ENCODE peak calls at places on chromosome 11, in six cellular contexts. One of them, this sample, is unnamed.

GRCh38 chr11:76850815-76851214 is 9.9 kb upstream of the ACER3 start:
- ATAC-seq in HCT116: no peak
- ATAC-seq in HepG2: no peak
- ATAC-seq in K562: no peak
- ATAC-seq in GM12878: no peak
- ATAC-seq in upper lobe of left lung: no peak
- ATAC-seq in this sample: peak

GRCh38 chr11:32817181-32817842 is 12.4 kb upstream of the PRRG4 start:
- ATAC-seq in HCT116: no peak
- ATAC-seq in upper lobe of left lung: no peak
- ATAC-seq in HepG2: no peak
- ATAC-seq in K562: no peak
- ATAC-seq in GM12878: no peak
- ATAC-seq in this sample: no peak

GRCh38 chr11:93198221-93198650 is 445 bp upstream of the SLC36A4 start:
- ATAC-seq in K562: no peak
- ATAC-seq in HCT116: no peak
- ATAC-seq in upper lobe of left lung: no peak
- ATAC-seq in GM12878: no peak
- ATAC-seq in HepG2: no peak
- ATAC-seq in this sample: no peak

GRCh38 chr11:65452806-65453490 is 30.4 kb downstream of the NEAT1 start:
- ATAC-seq in upper lobe of left lung: peak
- ATAC-seq in K562: no peak
- ATAC-seq in HCT116: no peak
- ATAC-seq in GM12878: no peak
- ATAC-seq in HepG2: no peak
- ATAC-seq in this sample: peak

GRCh38 chr11:102384419-102385052 is 37.5 kb downstream of the BIRC2 start:
- ATAC-seq in upper lobe of left lung: no peak
- ATAC-seq in GM12878: no peak
- ATAC-seq in HepG2: no peak
- ATAC-seq in HCT116: no peak
- ATAC-seq in K562: peak
- ATAC-seq in this sample: no peak

GRCh38 chr11:46305295-46305694 is 27.8 kb downstream of the CREB3L1 start:
- ATAC-seq in GM12878: no peak
- ATAC-seq in K562: peak
- ATAC-seq in upper lobe of left lung: no peak
- ATAC-seq in HCT116: no peak
- ATAC-seq in HepG2: peak
- ATAC-seq in this sample: no peak

GRCh38 chr11:2178906-2179494 is 7.4 kb upstream of the TH start:
- ATAC-seq in K562: no peak
- ATAC-seq in HCT116: peak
- ATAC-seq in HepG2: no peak
- ATAC-seq in upper lobe of left lung: no peak
- ATAC-seq in GM12878: no peak
- ATAC-seq in this sample: no peak

GRCh38 chr11:102208835-102209234 is 98.6 kb downstream of the YAP1 start:
- ATAC-seq in K562: no peak
- ATAC-seq in HepG2: no peak
- ATAC-seq in GM12878: no peak
- ATAC-seq in HCT116: no peak
- ATAC-seq in upper lobe of left lung: no peak
- ATAC-seq in this sample: no peak

GRCh38 chr11:44611687-44612437 is 46.4 kb downstream of the CD82 start:
- ATAC-seq in HCT116: no peak
- ATAC-seq in GM12878: peak
- ATAC-seq in HepG2: no peak
- ATAC-seq in upper lobe of left lung: no peak
- ATAC-seq in K562: no peak
- ATAC-seq in this sample: peak

GRCh38 chr11:33722579-33723234 is 13.5 kb downstream of the CD59 start:
- ATAC-seq in K562: peak
- ATAC-seq in upper lobe of left lung: peak
- ATAC-seq in GM12878: peak
- ATAC-seq in HepG2: no peak
- ATAC-seq in HCT116: peak
- ATAC-seq in this sample: peak

GRCh38 chr11:123561046-123561781 is 93.2 kb downstream of the SCN3B start:
- ATAC-seq in GM12878: no peak
- ATAC-seq in HCT116: peak
- ATAC-seq in K562: peak
- ATAC-seq in upper lobe of left lung: no peak
- ATAC-seq in HepG2: peak
- ATAC-seq in this sample: no peak

GRCh38 chr11:102391549-102392237 is 44.7 kb downstream of the BIRC2 start:
- ATAC-seq in HepG2: peak
- ATAC-seq in K562: no peak
- ATAC-seq in HCT116: no peak
- ATAC-seq in GM12878: no peak
- ATAC-seq in upper lobe of left lung: peak
- ATAC-seq in this sample: no peak

GRCh38 chr11:78469905-78470304 is 52.3 kb upstream of the GAB2 start:
- ATAC-seq in upper lobe of left lung: no peak
- ATAC-seq in HCT116: no peak
- ATAC-seq in GM12878: no peak
- ATAC-seq in K562: peak
- ATAC-seq in HepG2: no peak
- ATAC-seq in this sample: no peak

GRCh38 chr11:128803440-128803839 is 63.7 kb downstream of the KCNJ1 start:
- ATAC-seq in HepG2: no peak
- ATAC-seq in GM12878: no peak
- ATAC-seq in upper lobe of left lung: peak
- ATAC-seq in HCT116: no peak
- ATAC-seq in K562: no peak
- ATAC-seq in this sample: no peak

GRCh38 chr11:114059984-114060401 is 482 bp downstream of the ZBTB16 start:
- ATAC-seq in HCT116: no peak
- ATAC-seq in GM12878: no peak
- ATAC-seq in HepG2: no peak
- ATAC-seq in upper lobe of left lung: peak
- ATAC-seq in K562: peak
- ATAC-seq in this sample: peak

GRCh38 chr11:76424891-76425290 is 19.9 kb upstream of the EMSY start:
- ATAC-seq in GM12878: peak
- ATAC-seq in HepG2: no peak
- ATAC-seq in upper lobe of left lung: no peak
- ATAC-seq in HCT116: no peak
- ATAC-seq in K562: no peak
- ATAC-seq in this sample: no peak

GRCh38 chr11:110147965-110148709 is 54.9 kb downstream of the ZC3H12C start:
- ATAC-seq in HepG2: no peak
- ATAC-seq in K562: no peak
- ATAC-seq in HCT116: peak
- ATAC-seq in GM12878: no peak
- ATAC-seq in upper lobe of left lung: peak
- ATAC-seq in this sample: no peak

GRCh38 chr11:134741453-134742227 is 329.6 kb upstream of the B3GAT1 start:
- ATAC-seq in GM12878: no peak
- ATAC-seq in HCT116: no peak
- ATAC-seq in HepG2: peak
- ATAC-seq in K562: no peak
- ATAC-seq in upper lobe of left lung: peak
- ATAC-seq in this sample: no peak

DNA sequence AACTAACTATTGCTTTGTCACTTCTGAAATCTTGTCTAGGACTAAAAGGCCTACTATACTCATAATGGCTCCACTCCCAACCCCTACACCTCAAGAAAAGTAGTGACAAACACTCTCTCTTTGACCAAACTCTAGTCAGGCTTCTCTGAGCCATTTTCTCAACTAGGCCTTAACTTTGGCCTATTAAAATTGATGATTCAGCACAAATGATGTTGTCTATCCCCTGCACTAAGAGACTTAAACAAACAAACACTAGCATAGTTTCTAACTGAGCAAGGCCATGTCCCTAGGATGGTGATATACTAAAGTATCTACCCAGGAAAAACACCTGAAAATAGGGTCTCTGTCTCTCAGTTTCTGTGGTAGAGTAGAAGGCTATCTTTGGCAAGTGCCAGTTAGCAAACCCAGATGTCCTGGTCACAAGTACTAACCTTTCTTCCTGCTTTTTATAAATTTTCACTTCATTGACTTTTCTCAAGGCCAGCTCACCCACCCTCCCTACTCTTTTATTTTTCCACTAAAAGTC is 219.7 kb upstream of the ANO3 start:
- ATAC-seq in upper lobe of left lung: no peak
- ATAC-seq in HCT116: no peak
- ATAC-seq in K562: no peak
- ATAC-seq in GM12878: no peak
- ATAC-seq in HepG2: no peak
- ATAC-seq in this sample: no peak
- TF ChIP-seq POLR2A in upper lobe of left lung: no peak
- TF ChIP-seq POLR2A in HCT116: no peak
- TF ChIP-seq POLR2A in K562: no peak
- TF ChIP-seq POLR2A in GM12878: no peak
- TF ChIP-seq POLR2A in HepG2: no peak
- TF ChIP-seq POLR2A in this sample: no peak

DNA sequence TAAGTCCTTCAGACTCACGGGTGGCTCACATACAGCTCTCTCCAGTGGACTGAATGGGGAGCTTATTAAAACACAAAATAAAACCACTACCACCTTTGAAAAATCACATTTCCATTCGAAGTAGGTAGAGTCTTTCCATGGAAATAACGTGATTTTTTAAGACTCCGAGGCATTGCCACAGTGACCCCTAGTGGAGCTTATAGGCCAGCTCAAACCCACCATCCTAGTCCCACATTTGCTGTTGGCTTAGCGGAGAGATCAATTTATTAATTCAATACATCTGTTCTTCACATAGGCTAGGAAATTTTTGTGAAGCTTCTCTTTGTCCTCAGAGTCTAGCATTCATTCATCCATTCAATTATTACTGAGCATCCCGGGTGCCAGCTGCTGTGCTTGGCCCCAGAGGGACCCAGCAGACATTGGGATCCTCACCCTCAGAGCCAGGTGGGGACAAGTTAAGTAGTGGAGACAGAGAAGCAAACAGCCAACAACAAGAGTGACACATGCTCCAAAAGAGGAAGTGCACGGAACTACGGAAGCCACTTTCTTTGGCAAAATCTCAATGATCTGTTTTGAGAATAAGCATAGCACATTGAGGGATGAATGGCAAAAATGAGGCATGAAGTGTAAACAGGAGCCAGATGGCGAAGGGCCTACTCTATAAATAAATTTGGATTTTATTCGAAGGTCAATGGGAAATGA is 10.2 kb upstream of the P4HA3 start:
- ATAC-seq in upper lobe of left lung: peak
- ATAC-seq in HepG2: peak
- ATAC-seq in GM12878: peak
- ATAC-seq in HCT116: peak
- ATAC-seq in K562: peak
- ATAC-seq in this sample: peak
- TF ChIP-seq POLR2AphosphoS5 in upper lobe of left lung: peak
- TF ChIP-seq POLR2AphosphoS5 in HepG2: no peak
- TF ChIP-seq POLR2AphosphoS5 in GM12878: no peak
- TF ChIP-seq POLR2AphosphoS5 in HCT116: no peak
- TF ChIP-seq POLR2AphosphoS5 in K562: no peak
- TF ChIP-seq POLR2AphosphoS5 in this sample: peak

GRCh38 chr11:64178203-64178602 is 7.8 kb upstream of the STIP1 start:
- ATAC-seq in HCT116: no peak
- ATAC-seq in GM12878: peak
- ATAC-seq in upper lobe of left lung: no peak
- ATAC-seq in K562: no peak
- ATAC-seq in HepG2: no peak
- ATAC-seq in this sample: no peak

GRCh38 chr11:64179221-64179620 is 6.8 kb upstream of the STIP1 start:
- ATAC-seq in upper lobe of left lung: no peak
- ATAC-seq in K562: no peak
- ATAC-seq in HepG2: no peak
- ATAC-seq in HCT116: no peak
- ATAC-seq in GM12878: no peak
- ATAC-seq in this sample: no peak

GRCh38 chr11:64183890-64184289 is 2.1 kb upstream of the STIP1 start:
- ATAC-seq in upper lobe of left lung: no peak
- ATAC-seq in HCT116: no peak
- ATAC-seq in HepG2: no peak
- ATAC-seq in GM12878: no peak
- ATAC-seq in K562: no peak
- ATAC-seq in this sample: no peak

GRCh38 chr11:64180871-64181270 is 5.1 kb upstream of the STIP1 start:
- ATAC-seq in GM12878: no peak
- ATAC-seq in HepG2: no peak
- ATAC-seq in K562: no peak
- ATAC-seq in upper lobe of left lung: no peak
- ATAC-seq in HCT116: no peak
- ATAC-seq in this sample: no peak

GRCh38 chr11:64181506-64182411 is 4.2 kb upstream of the STIP1 start:
- ATAC-seq in upper lobe of left lung: peak
- ATAC-seq in HCT116: peak
- ATAC-seq in HepG2: peak
- ATAC-seq in GM12878: peak
- ATAC-seq in K562: peak
- ATAC-seq in this sample: peak
- TF ChIP-seq POLR2A in upper lobe of left lung: peak
- TF ChIP-seq POLR2A in HCT116: peak
- TF ChIP-seq POLR2A in HepG2: peak
- TF ChIP-seq POLR2A in GM12878: peak
- TF ChIP-seq POLR2A in K562: peak
- TF ChIP-seq POLR2A in this sample: peak

GRCh38 chr11:75262961-75263852 is 22.6 kb downstream of the TPBGL start:
- ATAC-seq in K562: peak
- ATAC-seq in upper lobe of left lung: no peak
- ATAC-seq in GM12878: no peak
- ATAC-seq in HCT116: no peak
- ATAC-seq in HepG2: peak
- ATAC-seq in this sample: no peak

GRCh38 chr11:75261474-75261847 is 20.9 kb downstream of the TPBGL start:
- ATAC-seq in upper lobe of left lung: peak
- ATAC-seq in HepG2: no peak
- ATAC-seq in GM12878: no peak
- ATAC-seq in K562: no peak
- ATAC-seq in HCT116: no peak
- ATAC-seq in this sample: no peak

GRCh38 chr11:75262436-75262835 is 21.9 kb downstream of the TPBGL start:
- ATAC-seq in HCT116: no peak
- ATAC-seq in GM12878: no peak
- ATAC-seq in upper lobe of left lung: no peak
- ATAC-seq in K562: no peak
- ATAC-seq in HepG2: no peak
- ATAC-seq in this sample: no peak

GRCh38 chr11:75260396-75260795 is 19.8 kb downstream of the TPBGL start:
- ATAC-seq in GM12878: no peak
- ATAC-seq in K562: no peak
- ATAC-seq in upper lobe of left lung: peak
- ATAC-seq in HCT116: no peak
- ATAC-seq in HepG2: peak
- ATAC-seq in this sample: no peak

DNA sequence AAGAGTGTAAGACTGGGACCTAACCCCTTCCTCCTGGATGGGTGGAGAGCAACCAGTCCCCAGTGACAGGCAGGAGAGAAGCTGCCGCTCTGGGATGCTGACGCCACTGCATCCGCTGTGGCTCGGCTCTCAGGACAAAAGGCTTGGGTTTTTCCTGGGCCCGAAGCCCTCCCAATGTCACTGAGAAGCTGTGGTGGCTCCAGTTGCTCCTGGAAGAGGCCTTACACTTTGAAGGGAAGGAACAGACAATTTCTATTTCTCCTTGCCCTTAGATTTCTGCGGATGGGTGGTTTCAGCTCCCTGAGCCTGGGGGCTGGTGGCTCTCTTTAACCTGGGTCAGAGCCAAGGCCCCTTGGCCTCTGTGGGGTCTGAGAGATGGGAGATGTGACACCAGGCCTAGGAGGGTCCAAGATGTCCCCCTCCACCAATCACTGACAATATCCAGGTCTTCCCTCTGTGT is 21.4 kb downstream of the TPBGL start:
- ATAC-seq in HCT116: no peak
- ATAC-seq in GM12878: no peak
- ATAC-seq in HepG2: no peak
- ATAC-seq in K562: no peak
- ATAC-seq in upper lobe of left lung: no peak
- ATAC-seq in this sample: no peak
- TF ChIP-seq POLR2AphosphoS5 in HCT116: no peak
- TF ChIP-seq POLR2AphosphoS5 in GM12878: no peak
- TF ChIP-seq POLR2AphosphoS5 in HepG2: no peak
- TF ChIP-seq POLR2AphosphoS5 in K562: no peak
- TF ChIP-seq POLR2AphosphoS5 in upper lobe of left lung: no peak
- TF ChIP-seq POLR2AphosphoS5 in this sample: no peak

This sample was measured in gastroesophageal sphincter.